ENCODE peak calls at places on chromosomes 5 and 9, in ten cellular contexts. R, C, L, D, A, X, Y, Q, G and B are unnamed samples.

GRCh38 chr9:7171461-7171860 is 413.7 kb downstream of the KDM4C start:
- DNase-seq in R (no peak), C (no peak), L (no peak), D (no peak), A (no peak), X (no peak), Y (no peak), Q (no peak), G (no peak), B (no peak)

GRCh38 chr9:78286125-78286524 is 10.8 kb upstream of the PSAT1 start:
- DNase-seq in R (no peak), C (no peak), L (no peak), D (no peak), A (no peak), X (no peak), Y (no peak), Q (no peak), G (no peak), B (no peak)

GRCh38 chr9:114678847-114679246 is 3.1 kb downstream of the TEX48 start:
- DNase-seq in R (no peak), C (no peak), L (no peak), D (no peak), A (no peak), X (no peak), Y (no peak), Q (no peak), G (no peak), B (no peak)

GRCh38 chr9:136173648-136174290 is 31.2 kb downstream of the LHX3 start:
- DNase-seq in R (no peak), C (no peak), L (no peak), D (no peak), A (no peak), X (no peak), Y (no peak), Q (no peak), G (no peak), B (no peak)

GRCh38 chr9:35569206-35569605 is 35.9 kb upstream of the TESK1 start:
- DNase-seq in R (no peak), C (no peak), L (no peak), D (no peak), A (no peak), X (no peak), Y (no peak), Q (no peak), G (no peak), B (no peak)

GRCh38 chr9:115694014-115694413 is 459.6 kb upstream of the PAPPA start:
- DNase-seq in R (no peak), C (no peak), L (peak), D (peak), A (no peak), X (no peak), Y (peak), Q (peak), G (no peak), B (peak)

GRCh38 chr5:131068893-131069643 is 96.0 kb downstream of the HINT1 start:
- DNase-seq in R (peak), C (peak), L (no peak), D (no peak), A (peak), X (no peak), Y (no peak), Q (no peak), G (peak), B (no peak)

GRCh38 chr5:168822745-168823281 is 243.6 kb upstream of the PANK3 start:
- DNase-seq in R (no peak), C (no peak), L (no peak), D (no peak), A (no peak), X (no peak), Y (no peak), Q (no peak), G (no peak), B (peak)

GRCh38 chr5:149464796-149465489 is 85.9 kb upstream of the IL17B start:
- DNase-seq in R (no peak), C (no peak), L (no peak), D (no peak), A (no peak), X (no peak), Y (peak), Q (no peak), G (no peak), B (peak)

GRCh38 chr5:79020861-79021561 is 35.9 kb upstream of the ARSB start:
- DNase-seq in R (peak), C (peak), L (peak), D (peak), A (peak), X (peak), Y (peak), Q (peak), G (peak), B (peak)

GRCh38 chr5:54021413-54022155 is 288.8 kb downstream of the ARL15 start:
- DNase-seq in R (no peak), C (no peak), L (no peak), D (no peak), A (no peak), X (no peak), Y (no peak), Q (no peak), G (no peak), B (peak)

GRCh38 chr5:132876020-132876759 is 2.7 kb downstream of the LEAP2 start:
- DNase-seq in R (no peak), C (no peak), L (no peak), D (no peak), A (no peak), X (no peak), Y (peak), Q (peak), G (no peak), B (no peak)

GRCh38 chr5:179311581-179311980 is 33.7 kb downstream of the ADAMTS2 start:
- DNase-seq in R (no peak), C (no peak), L (no peak), D (no peak), A (no peak), X (no peak), Y (no peak), Q (no peak), G (no peak), B (no peak)

GRCh38 chr5:9780501-9780900 is 150.3 kb upstream of the TAS2R1 start:
- DNase-seq in R (no peak), C (no peak), L (no peak), D (no peak), A (no peak), X (no peak), Y (no peak), Q (no peak), G (no peak), B (no peak)

GRCh38 chr5:142501890-142502289 is 177.1 kb upstream of the SPRY4 start:
- DNase-seq in R (no peak), C (no peak), L (no peak), D (no peak), A (no peak), X (no peak), Y (no peak), Q (no peak), G (no peak), B (no peak)

GRCh38 chr5:178359738-178360137 is 127.1 kb upstream of the PHYKPL start:
- DNase-seq in R (no peak), C (no peak), L (no peak), D (no peak), A (no peak), X (no peak), Y (no peak), Q (no peak), G (no peak), B (no peak)

GRCh38 chr5:59799668-59800374 is 93.7 kb downstream of the PDE4D start:
- DNase-seq in R (no peak), C (no peak), L (peak), D (peak), A (no peak), X (peak), Y (peak), Q (no peak), G (no peak), B (peak)

GRCh38 chr9:133821606-133822438 is 83.7 kb upstream of the SARDH start:
- DNase-seq in R (no peak), C (no peak), L (no peak), D (no peak), A (no peak), X (no peak), Y (no peak), Q (no peak), G (no peak), B (no peak)

GRCh38 chr5:219492-219891 is 1.4 kb downstream of the SDHA start:
- DNase-seq in R (no peak), C (no peak), L (no peak), D (no peak), A (no peak), X (no peak), Y (no peak), Q (peak), G (no peak), B (peak)

GRCh38 chr9:104091708-104092107 is 2.4 kb upstream of the SMC2 start:
- DNase-seq in R (no peak), C (no peak), L (no peak), D (no peak), A (no peak), X (peak), Y (no peak), Q (no peak), G (no peak), B (no peak)

GRCh38 chr5:88830567-88830966 is 52.4 kb downstream of the MEF2C start:
- DNase-seq in R (no peak), C (no peak), L (no peak), D (no peak), A (no peak), X (no peak), Y (no peak), Q (no peak), G (no peak), B (no peak)

GRCh38 chr5:9115093-9115492 is 430.8 kb downstream of the SEMA5A start:
- DNase-seq in R (no peak), C (no peak), L (no peak), D (no peak), A (no peak), X (no peak), Y (no peak), Q (no peak), G (no peak), B (no peak)

GRCh38 chr9:79154806-79155205 is 417.0 kb upstream of the TLE4 start:
- DNase-seq in R (no peak), C (no peak), L (no peak), D (no peak), A (no peak), X (no peak), Y (no peak), Q (no peak), G (no peak), B (peak)

GRCh38 chr9:17052626-17053025 is 82.2 kb upstream of the CNTLN start:
- DNase-seq in R (no peak), C (no peak), L (no peak), D (no peak), A (no peak), X (no peak), Y (no peak), Q (no peak), G (no peak), B (no peak)

GRCh38 chr5:77853353-77853907 is 77.3 kb upstream of the TBCA start:
- DNase-seq in R (no peak), C (no peak), L (no peak), D (no peak), A (no peak), X (no peak), Y (no peak), Q (no peak), G (no peak), B (no peak)

GRCh38 chr9:124357591-124358361 is 57.5 kb downstream of the PSMB7 start:
- DNase-seq in R (no peak), C (no peak), L (no peak), D (no peak), A (no peak), X (no peak), Y (no peak), Q (no peak), G (no peak), B (no peak)

GRCh38 chr9:6566409-6567139 is 79.0 kb downstream of the GLDC start:
- DNase-seq in R (no peak), C (no peak), L (peak), D (peak), A (no peak), X (no peak), Y (peak), Q (peak), G (no peak), B (peak)

GRCh38 chr5:103829585-103829984 is 267.0 kb upstream of the NUDT12 start:
- DNase-seq in R (no peak), C (no peak), L (no peak), D (peak), A (no peak), X (no peak), Y (no peak), Q (no peak), G (no peak), B (no peak)